ENCODE peak calls at places on chromosome 1, in nine cellular contexts. One of them, this sample, is unnamed.

GRCh38 chr1:197395209-197395608 is 127.2 kb downstream of the CRB1 start:
- DNase-seq in lung: no peak
- DNase-seq in activated CD8-positive, alpha-beta memory T cell treated with anti-CD3 and anti-CD28 coated beads for 1 hour: no peak
- DNase-seq in HL-60: no peak
- DNase-seq in pons: no peak
- DNase-seq in amniotic stem cell: no peak
- DNase-seq in ACHN: no peak
- DNase-seq in neural crest cell: no peak
- DNase-seq in RCC 7860: no peak
- DNase-seq in this sample: no peak

GRCh38 chr1:19405761-19406481 is 79.4 kb downstream of the CAPZB start:
- DNase-seq in lung: no peak
- DNase-seq in pons: no peak
- DNase-seq in neural crest cell: peak
- DNase-seq in activated CD8-positive, alpha-beta memory T cell treated with anti-CD3 and anti-CD28 coated beads for 1 hour: no peak
- DNase-seq in RCC 7860: no peak
- DNase-seq in amniotic stem cell: no peak
- DNase-seq in ACHN: no peak
- DNase-seq in HL-60: no peak
- DNase-seq in this sample: no peak

GRCh38 chr1:158932171-158932570 is 819 bp downstream of the PYHIN1 start:
- DNase-seq in neural crest cell: no peak
- DNase-seq in RCC 7860: no peak
- DNase-seq in lung: no peak
- DNase-seq in amniotic stem cell: no peak
- DNase-seq in activated CD8-positive, alpha-beta memory T cell treated with anti-CD3 and anti-CD28 coated beads for 1 hour: no peak
- DNase-seq in HL-60: no peak
- DNase-seq in ACHN: no peak
- DNase-seq in pons: no peak
- DNase-seq in this sample: no peak

GRCh38 chr1:163813251-163813650 is 491.5 kb downstream of the NUF2 start:
- DNase-seq in amniotic stem cell: no peak
- DNase-seq in pons: no peak
- DNase-seq in RCC 7860: no peak
- DNase-seq in lung: no peak
- DNase-seq in neural crest cell: no peak
- DNase-seq in ACHN: no peak
- DNase-seq in HL-60: no peak
- DNase-seq in activated CD8-positive, alpha-beta memory T cell treated with anti-CD3 and anti-CD28 coated beads for 1 hour: no peak
- DNase-seq in this sample: no peak

GRCh38 chr1:89833183-89834077 is 12.6 kb downstream of the LRRC8D start:
- DNase-seq in lung: no peak
- DNase-seq in HL-60: no peak
- DNase-seq in ACHN: no peak
- DNase-seq in neural crest cell: no peak
- DNase-seq in activated CD8-positive, alpha-beta memory T cell treated with anti-CD3 and anti-CD28 coated beads for 1 hour: no peak
- DNase-seq in pons: peak
- DNase-seq in amniotic stem cell: no peak
- DNase-seq in RCC 7860: no peak
- DNase-seq in this sample: no peak

GRCh38 chr1:245370905-245371581 is 216.3 kb downstream of the KIF26B start:
- DNase-seq in pons: no peak
- DNase-seq in neural crest cell: no peak
- DNase-seq in amniotic stem cell: no peak
- DNase-seq in lung: no peak
- DNase-seq in RCC 7860: peak
- DNase-seq in activated CD8-positive, alpha-beta memory T cell treated with anti-CD3 and anti-CD28 coated beads for 1 hour: no peak
- DNase-seq in ACHN: no peak
- DNase-seq in HL-60: no peak
- DNase-seq in this sample: no peak

GRCh38 chr1:212203611-212204010 is 81.6 kb upstream of the PPP2R5A start:
- DNase-seq in lung: no peak
- DNase-seq in RCC 7860: no peak
- DNase-seq in neural crest cell: no peak
- DNase-seq in amniotic stem cell: no peak
- DNase-seq in HL-60: no peak
- DNase-seq in activated CD8-positive, alpha-beta memory T cell treated with anti-CD3 and anti-CD28 coated beads for 1 hour: no peak
- DNase-seq in pons: peak
- DNase-seq in ACHN: no peak
- DNase-seq in this sample: no peak

GRCh38 chr1:198435044-198435443 is 105.4 kb downstream of the ATP6V1G3 start:
- DNase-seq in lung: no peak
- DNase-seq in activated CD8-positive, alpha-beta memory T cell treated with anti-CD3 and anti-CD28 coated beads for 1 hour: no peak
- DNase-seq in RCC 7860: no peak
- DNase-seq in ACHN: no peak
- DNase-seq in amniotic stem cell: no peak
- DNase-seq in HL-60: no peak
- DNase-seq in neural crest cell: no peak
- DNase-seq in pons: no peak
- DNase-seq in this sample: no peak

GRCh38 chr1:212515329-212515760 is 82.6 kb downstream of the NENF start:
- DNase-seq in lung: no peak
- DNase-seq in amniotic stem cell: no peak
- DNase-seq in ACHN: no peak
- DNase-seq in HL-60: no peak
- DNase-seq in pons: no peak
- DNase-seq in RCC 7860: no peak
- DNase-seq in neural crest cell: no peak
- DNase-seq in activated CD8-positive, alpha-beta memory T cell treated with anti-CD3 and anti-CD28 coated beads for 1 hour: no peak
- DNase-seq in this sample: no peak